ENCODE peak calls at places on chromosomes 3 and 15, in five cellular contexts. One of them, this sample, is unnamed.

GRCh38 chr3:72270072-72270611 is 485.2 kb upstream of the PROK2 start:
- DNase-seq in right cardiac atrium: peak
- DNase-seq in psoas muscle: peak
- DNase-seq in uterus: peak
- DNase-seq in A549: peak
- DNase-seq in this sample: no peak

GRCh38 chr3:182969277-182969676 is 11.1 kb downstream of the DCUN1D1 start:
- DNase-seq in psoas muscle: no peak
- DNase-seq in uterus: no peak
- DNase-seq in A549: no peak
- DNase-seq in right cardiac atrium: no peak
- DNase-seq in this sample: no peak

GRCh38 chr3:83453010-83453409 is 1505.8 kb upstream of the CADM2 start:
- DNase-seq in psoas muscle: no peak
- DNase-seq in uterus: no peak
- DNase-seq in A549: no peak
- DNase-seq in right cardiac atrium: no peak
- DNase-seq in this sample: no peak

GRCh38 chr15:43220991-43221403 is at the start of gene EPB42:
- DNase-seq in right cardiac atrium: no peak
- DNase-seq in psoas muscle: no peak
- DNase-seq in A549: no peak
- DNase-seq in uterus: no peak
- DNase-seq in this sample: no peak

GRCh38 chr3:13767030-13767429 is 112.8 kb downstream of the WNT7A start:
- DNase-seq in A549: no peak
- DNase-seq in psoas muscle: no peak
- DNase-seq in uterus: no peak
- DNase-seq in right cardiac atrium: no peak
- DNase-seq in this sample: no peak

GRCh38 chr3:10015476-10015904 is 10.7 kb upstream of the FANCD2 start:
- DNase-seq in right cardiac atrium: peak
- DNase-seq in A549: peak
- DNase-seq in uterus: peak
- DNase-seq in psoas muscle: peak
- DNase-seq in this sample: peak

GRCh38 chr15:71666723-71667122 is 143.6 kb upstream of the NR2E3 start:
- DNase-seq in psoas muscle: no peak
- DNase-seq in uterus: no peak
- DNase-seq in A549: no peak
- DNase-seq in right cardiac atrium: no peak
- DNase-seq in this sample: no peak

GRCh38 chr15:66145242-66146182 is 108.0 kb downstream of the MEGF11 start:
- DNase-seq in psoas muscle: no peak
- DNase-seq in A549: no peak
- DNase-seq in uterus: no peak
- DNase-seq in right cardiac atrium: no peak
- DNase-seq in this sample: no peak

GRCh38 chr3:52231502-52232278 is 6.2 kb upstream of the TLR9 start:
- DNase-seq in A549: peak
- DNase-seq in psoas muscle: peak
- DNase-seq in right cardiac atrium: peak
- DNase-seq in uterus: peak
- DNase-seq in this sample: no peak

GRCh38 chr3:174270841-174271240 is 588.3 kb upstream of the NAALADL2 start:
- DNase-seq in A549: no peak
- DNase-seq in uterus: no peak
- DNase-seq in psoas muscle: no peak
- DNase-seq in right cardiac atrium: no peak
- DNase-seq in this sample: no peak

GRCh38 chr3:143578810-143579425 is 269.4 kb downstream of the SLC9A9 start:
- DNase-seq in right cardiac atrium: no peak
- DNase-seq in psoas muscle: no peak
- DNase-seq in uterus: no peak
- DNase-seq in A549: no peak
- DNase-seq in this sample: no peak

GRCh38 chr3:169146112-169146665 is 517.3 kb downstream of the MECOM start:
- DNase-seq in uterus: no peak
- DNase-seq in right cardiac atrium: peak
- DNase-seq in psoas muscle: peak
- DNase-seq in A549: no peak
- DNase-seq in this sample: no peak

DNA sequence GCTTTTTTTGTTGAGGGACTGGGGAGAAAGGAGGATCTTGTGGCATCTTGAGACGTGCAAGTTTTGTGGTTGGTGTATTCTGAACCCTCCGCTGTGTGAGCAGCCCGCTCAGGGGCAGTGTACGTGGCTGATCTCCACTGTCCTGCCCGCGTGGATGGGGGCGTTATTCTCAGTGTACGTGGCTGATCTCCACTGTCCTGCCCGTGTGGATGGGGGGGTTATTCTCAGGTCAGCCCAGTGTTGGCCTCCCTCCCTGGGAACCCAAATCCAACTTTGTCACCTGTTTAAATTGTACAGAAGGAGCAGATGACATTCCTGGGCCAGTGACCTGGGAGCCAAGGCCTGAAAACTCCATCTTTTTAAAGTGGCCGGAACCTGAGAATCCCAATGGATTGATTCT is 84.0 kb downstream of the PGPEP1L start:
- DNase-seq in uterus: no peak
- DNase-seq in A549: no peak
- DNase-seq in right cardiac atrium: no peak
- DNase-seq in psoas muscle: no peak
- DNase-seq in this sample: no peak
- H3K27ac ChIP-seq in uterus: no peak
- H3K27ac ChIP-seq in A549: no peak
- H3K27ac ChIP-seq in right cardiac atrium: no peak
- H3K27ac ChIP-seq in psoas muscle: no peak
- H3K27ac ChIP-seq in this sample: no peak

GRCh38 chr15:44788748-44789147 is 52.4 kb downstream of the TRIM69 start:
- DNase-seq in psoas muscle: no peak
- DNase-seq in A549: no peak
- DNase-seq in right cardiac atrium: no peak
- DNase-seq in uterus: no peak
- DNase-seq in this sample: no peak
- H3K27ac ChIP-seq in psoas muscle: no peak
- H3K27ac ChIP-seq in A549: no peak
- H3K27ac ChIP-seq in right cardiac atrium: no peak
- H3K27ac ChIP-seq in uterus: no peak
- H3K27ac ChIP-seq in this sample: no peak

GRCh38 chr15:83365370-83365938 is 81.0 kb upstream of the BNC1 start:
- DNase-seq in psoas muscle: peak
- DNase-seq in uterus: peak
- DNase-seq in A549: peak
- DNase-seq in right cardiac atrium: peak
- DNase-seq in this sample: no peak
- H3K27ac ChIP-seq in psoas muscle: no peak
- H3K27ac ChIP-seq in uterus: no peak
- H3K27ac ChIP-seq in A549: no peak
- H3K27ac ChIP-seq in right cardiac atrium: no peak
- H3K27ac ChIP-seq in this sample: peak

GRCh38 chr15:63858448-63858847 is 24.7 kb upstream of the HERC1 start:
- DNase-seq in uterus: no peak
- DNase-seq in psoas muscle: no peak
- DNase-seq in A549: no peak
- DNase-seq in right cardiac atrium: no peak
- DNase-seq in this sample: no peak

GRCh38 chr15:63858881-63859280 is 25.1 kb upstream of the HERC1 start:
- DNase-seq in psoas muscle: no peak
- DNase-seq in right cardiac atrium: peak
- DNase-seq in A549: no peak
- DNase-seq in uterus: no peak
- DNase-seq in this sample: no peak

GRCh38 chr15:63857459-63857856 is 23.7 kb upstream of the HERC1 start:
- DNase-seq in uterus: peak
- DNase-seq in A549: no peak
- DNase-seq in right cardiac atrium: no peak
- DNase-seq in psoas muscle: no peak
- DNase-seq in this sample: no peak

GRCh38 chr15:63861946-63862517 is 28.3 kb upstream of the HERC1 start:
- DNase-seq in uterus: no peak
- DNase-seq in psoas muscle: no peak
- DNase-seq in right cardiac atrium: no peak
- DNase-seq in A549: no peak
- DNase-seq in this sample: no peak

DNA sequence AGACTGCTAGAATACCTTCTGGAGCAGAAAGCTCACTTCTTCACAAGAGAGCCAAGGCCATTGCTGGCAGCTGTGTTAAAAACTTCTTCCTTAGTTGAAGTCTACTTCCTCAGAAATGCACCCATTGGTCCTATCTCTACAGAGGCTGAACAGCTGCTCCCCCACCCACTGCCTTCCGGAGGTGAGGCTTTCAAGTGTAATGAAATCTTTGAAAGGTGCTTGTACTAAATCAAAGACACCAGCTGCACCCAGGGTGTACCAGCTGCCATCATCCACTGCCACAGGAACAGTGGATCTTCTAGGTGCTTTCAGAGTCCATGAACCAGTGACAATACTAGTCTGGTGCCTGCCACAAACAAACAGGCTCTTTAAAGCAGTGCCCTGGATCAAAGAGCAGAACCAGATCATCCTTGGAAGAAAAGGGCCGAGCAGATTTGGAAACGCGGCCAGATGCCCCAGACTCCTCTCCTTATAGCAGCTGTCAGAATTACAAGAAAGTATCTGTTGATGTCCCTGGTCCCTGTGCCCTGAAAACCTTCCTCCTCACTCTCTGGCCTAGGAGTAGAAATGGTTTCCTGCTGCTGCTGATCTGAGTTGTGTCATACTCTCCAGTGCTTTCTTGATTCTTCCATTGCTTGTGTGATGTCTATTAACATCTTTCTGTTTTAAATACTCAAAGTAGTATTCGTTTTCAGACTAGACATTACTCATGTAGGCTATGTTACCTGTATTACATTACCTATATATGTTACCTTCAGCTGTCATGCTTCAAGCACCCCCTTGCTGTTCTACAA is 26.6 kb upstream of the HERC1 start:
- DNase-seq in uterus: no peak
- DNase-seq in psoas muscle: no peak
- DNase-seq in A549: no peak
- DNase-seq in right cardiac atrium: no peak
- DNase-seq in this sample: no peak
- H3K27ac ChIP-seq in uterus: no peak
- H3K27ac ChIP-seq in psoas muscle: peak
- H3K27ac ChIP-seq in A549: no peak
- H3K27ac ChIP-seq in right cardiac atrium: no peak
- H3K27ac ChIP-seq in this sample: no peak

GRCh38 chr3:99342374-99342773 is 296.0 kb upstream of the COL8A1 start:
- DNase-seq in uterus: no peak
- DNase-seq in psoas muscle: no peak
- DNase-seq in right cardiac atrium: no peak
- DNase-seq in A549: no peak
- DNase-seq in this sample: no peak
- H3K27ac ChIP-seq in uterus: no peak
- H3K27ac ChIP-seq in psoas muscle: no peak
- H3K27ac ChIP-seq in right cardiac atrium: no peak
- H3K27ac ChIP-seq in A549: no peak
- H3K27ac ChIP-seq in this sample: no peak

GRCh38 chr15:67947254-67948039 is 106.7 kb upstream of the PIAS1 start:
- DNase-seq in right cardiac atrium: no peak
- DNase-seq in uterus: no peak
- DNase-seq in A549: no peak
- DNase-seq in psoas muscle: no peak
- DNase-seq in this sample: no peak
- H3K27ac ChIP-seq in right cardiac atrium: no peak
- H3K27ac ChIP-seq in uterus: peak
- H3K27ac ChIP-seq in A549: peak
- H3K27ac ChIP-seq in psoas muscle: no peak
- H3K27ac ChIP-seq in this sample: no peak

DNA sequence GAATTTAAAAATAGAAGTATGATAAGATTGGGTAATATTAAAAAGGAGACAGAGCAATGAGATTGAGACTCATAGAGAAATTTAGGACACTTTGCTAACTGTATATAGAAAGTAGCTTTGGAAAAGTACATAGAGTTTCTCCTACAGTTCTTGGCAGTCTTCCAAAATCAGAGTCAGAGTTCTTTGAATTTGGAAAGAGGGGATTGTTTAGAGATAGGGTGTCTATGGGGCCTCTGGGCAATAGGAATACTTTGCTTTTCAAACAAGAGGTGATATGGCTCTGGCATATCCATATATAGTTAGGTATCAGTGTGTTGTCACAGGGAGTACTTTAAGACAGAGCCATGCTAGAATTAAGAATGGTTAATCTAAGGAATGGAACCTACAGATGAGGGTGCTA is 477.1 kb upstream of the KCNMB2 start:
- DNase-seq in psoas muscle: no peak
- DNase-seq in uterus: no peak
- DNase-seq in A549: no peak
- DNase-seq in right cardiac atrium: no peak
- DNase-seq in this sample: no peak
- H3K27ac ChIP-seq in psoas muscle: no peak
- H3K27ac ChIP-seq in uterus: no peak
- H3K27ac ChIP-seq in A549: no peak
- H3K27ac ChIP-seq in right cardiac atrium: no peak
- H3K27ac ChIP-seq in this sample: peak

GRCh38 chr3:27577504-27577903 is 93.3 kb upstream of the SLC4A7 start:
- DNase-seq in uterus: no peak
- DNase-seq in right cardiac atrium: no peak
- DNase-seq in A549: no peak
- DNase-seq in psoas muscle: no peak
- DNase-seq in this sample: no peak
- H3K27ac ChIP-seq in uterus: no peak
- H3K27ac ChIP-seq in right cardiac atrium: peak
- H3K27ac ChIP-seq in A549: no peak
- H3K27ac ChIP-seq in psoas muscle: peak
- H3K27ac ChIP-seq in this sample: no peak